ENCODE peak calls at places on chromosome 20, in six cellular contexts. C, N, G, U, W and S are unnamed samples.

GRCh38 chr20:59004763-59005522 is 2.1 kb downstream of the CTSZ start:
- DNase-seq in C (no peak), N (peak; percentile 40), G (no peak), U (no peak), W (no peak), S (peak; percentile 55)

GRCh38 chr20:48864738-48865318 is 37.0 kb upstream of the PREX1 start:
- DNase-seq in C (no peak), N (no peak), G (no peak), U (no peak), W (no peak), S (no peak)

GRCh38 chr20:59084041-59084841 is 41.7 kb upstream of the PRELID3B start:
- DNase-seq in C (no peak), N (no peak), G (no peak), U (no peak), W (no peak), S (no peak)

GRCh38 chr20:63473555-63474449 is 1.3 kb upstream of the KCNQ2 start:
- DNase-seq in C (no peak), N (no peak), G (no peak), U (no peak), W (no peak), S (no peak)

GRCh38 chr20:1588166-1588868 is 30.8 kb upstream of the SIRPD start:
- DNase-seq in C (peak; percentile 65), N (no peak), G (no peak), U (no peak), W (no peak), S (no peak)

GRCh38 chr20:10992776-10993175 is 319.0 kb upstream of the JAG1 start:
- DNase-seq in C (peak; percentile 71), N (no peak), G (no peak), U (no peak), W (no peak), S (no peak)

GRCh38 chr20:47951521-47951951 is 166.3 kb upstream of the SULF2 start:
- DNase-seq in C (peak; percentile 25), N (no peak), G (no peak), U (no peak), W (no peak), S (no peak)

GRCh38 chr20:22180244-22180643 is 404.1 kb downstream of the FOXA2 start:
- DNase-seq in C (no peak), N (no peak), G (no peak), U (no peak), W (no peak), S (no peak)

GRCh38 chr20:11403711-11404110 is 514.0 kb upstream of the BTBD3 start:
- DNase-seq in C (peak; percentile 35), N (no peak), G (no peak), U (no peak), W (no peak), S (no peak)

GRCh38 chr20:675453-676314 is at the start of gene SCRT2:
- DNase-seq in C (peak; percentile 75), N (peak; percentile 53), G (peak; percentile 66), U (peak; percentile 43), W (peak; percentile 90), S (peak; percentile 60)

GRCh38 chr20:20019123-20019522 is 2.0 kb downstream of the NAA20 start:
- DNase-seq in C (no peak), N (no peak), G (no peak), U (no peak), W (no peak), S (no peak)

GRCh38 chr20:36919715-36920333 is 31.7 kb downstream of the SAMHD1 start:
- DNase-seq in C (peak; percentile 84), N (peak; percentile 29), G (no peak), U (no peak), W (peak; percentile 35), S (peak; percentile 24)

GRCh38 chr20:24769878-24770627 is 179.0 kb upstream of the CST7 start:
- DNase-seq in C (no peak), N (no peak), G (no peak), U (no peak), W (no peak), S (no peak)

GRCh38 chr20:32577657-32578056 is 7.5 kb downstream of the NOL4L start:
- DNase-seq in C (peak; percentile 52), N (no peak), G (no peak), U (no peak), W (no peak), S (no peak)

GRCh38 chr20:58131581-58132142 is 96.8 kb downstream of the ANKRD60 start:
- DNase-seq in C (peak; percentile 89), N (no peak), G (peak; percentile 26), U (no peak), W (no peak), S (no peak)

GRCh38 chr20:59145926-59146800 is 17.5 kb upstream of the ZNF831 start:
- DNase-seq in C (no peak), N (peak; percentile 61), G (peak; percentile 52), U (peak; percentile 64), W (no peak), S (peak; percentile 51)

GRCh38 chr20:50585214-50585613 is 75.0 kb downstream of the PTPN1 start:
- DNase-seq in C (no peak), N (no peak), G (no peak), U (no peak), W (peak; percentile 5), S (no peak)

GRCh38 chr20:9392892-9393857 is 121.2 kb upstream of the LAMP5 start:
- DNase-seq in C (peak; percentile 81), N (no peak), G (peak; percentile 71), U (no peak), W (peak; percentile 35), S (no peak)

GRCh38 chr20:50318709-50319108 is 128.1 kb downstream of the CEBPB start:
- DNase-seq in C (no peak), N (no peak), G (no peak), U (no peak), W (no peak), S (no peak)

GRCh38 chr20:48758206-48758820 is 69.5 kb downstream of the PREX1 start:
- DNase-seq in C (peak; percentile 51), N (peak; percentile 62), G (no peak), U (no peak), W (no peak), S (peak; percentile 77)

GRCh38 chr20:47348539-47349142 is 7.9 kb downstream of the ZMYND8 start:
- DNase-seq in C (no peak), N (no peak), G (no peak), U (no peak), W (no peak), S (no peak)

GRCh38 chr20:11740975-11741374 is 176.7 kb upstream of the BTBD3 start:
- DNase-seq in C (no peak), N (no peak), G (no peak), U (no peak), W (no peak), S (no peak)

GRCh38 chr20:41046716-41047115 is 18.1 kb downstream of the TOP1 start:
- DNase-seq in C (peak; percentile 56), N (no peak), G (no peak), U (no peak), W (no peak), S (no peak)

GRCh38 chr20:21251278-21251677 is 51.9 kb upstream of the XRN2 start:
- DNase-seq in C (peak; percentile 13), N (no peak), G (no peak), U (no peak), W (no peak), S (no peak)

GRCh38 chr20:15063077-15063476 is 725.7 kb upstream of the FLRT3 start:
- DNase-seq in C (peak; percentile 33), N (no peak), G (no peak), U (no peak), W (no peak), S (no peak)

GRCh38 chr20:23100754-23101107 is 14.6 kb upstream of the CD93 start:
- DNase-seq in C (no peak), N (no peak), G (no peak), U (no peak), W (no peak), S (no peak)

GRCh38 chr20:2658414-2659354 is 5.3 kb downstream of the IDH3B start:
- DNase-seq in C (no peak), N (no peak), G (no peak), U (no peak), W (no peak), S (no peak)

GRCh38 chr20:57785720-57786119 is 75.9 kb upstream of the PMEPA1 start:
- DNase-seq in C (no peak), N (no peak), G (no peak), U (no peak), W (no peak), S (no peak)

GRCh38 chr20:20079102-20079784 is 26.9 kb downstream of the CFAP61 start:
- DNase-seq in C (no peak), N (no peak), G (no peak), U (no peak), W (no peak), S (no peak)

GRCh38 chr20:8895472-8895871 is 173.4 kb upstream of the PLCB4 start:
- DNase-seq in C (no peak), N (no peak), G (no peak), U (no peak), W (no peak), S (no peak)